ENCODE peak calls at places on chromosomes 12 and 14, in six cellular contexts. A is psoas muscle, M is right cardiac atrium, B is left lung, Z is thoracic aorta, Q is GM12878. P is an unnamed sample.

GRCh38 chr14:81102217-81102616 is 118.5 kb downstream of the GTF2A1 start:
- ATAC-seq in Q (no peak), A (no peak), M (no peak), Z (no peak), B (no peak), P (no peak)

GRCh38 chr14:61417141-61417540 is 95.8 kb downstream of the PRKCH start:
- ATAC-seq in Z (no peak), A (no peak), B (no peak), Q (peak; percentile 18), M (no peak), P (no peak)

GRCh38 chr14:70096866-70097265 is 91.9 kb downstream of the SLC8A3 start:
- ATAC-seq in B (no peak), A (no peak), Q (no peak), M (no peak), Z (no peak), P (no peak)

GRCh38 chr12:51941669-51942455 is 9.6 kb upstream of the ACVR1B start:
- ATAC-seq in Z (no peak), B (peak; percentile 11), Q (no peak), A (peak; percentile 27), M (peak; percentile 25), P (no peak)

GRCh38 chr12:78797201-78797931 is 67.2 kb upstream of the SYT1 start:
- ATAC-seq in A (no peak), Z (no peak), M (no peak), Q (no peak), B (no peak), P (no peak)

GRCh38 chr12:115095073-115095748 is 411.2 kb upstream of the TBX3 start:
- ATAC-seq in M (no peak), Z (no peak), Q (no peak), B (no peak), A (no peak), P (no peak)

GRCh38 chr12:28032811-28033537 is 60.4 kb upstream of the PTHLH start:
- ATAC-seq in M (no peak), A (no peak), Q (no peak), Z (no peak), B (no peak), P (no peak)

GRCh38 chr12:15735837-15736615 is 53.2 kb downstream of the EPS8 start:
- ATAC-seq in Z (no peak), B (no peak), Q (no peak), A (no peak), M (no peak), P (no peak)

GRCh38 chr14:22131749-22132476 is 457.1 kb downstream of the DAD1 start:
- ATAC-seq in M (no peak), Z (no peak), B (no peak), Q (no peak), A (no peak), P (no peak)

GRCh38 chr14:72513994-72514659 is 379.8 kb downstream of the DPF3 start:
- ATAC-seq in B (peak; percentile 15), M (no peak), A (peak; percentile 37), Z (no peak), Q (peak; percentile 40), P (no peak)

GRCh38 chr12:17489452-17489851 is 600.5 kb downstream of the RERGL start:
- ATAC-seq in A (no peak), Q (no peak), Z (no peak), M (no peak), B (no peak), P (no peak)

GRCh38 chr12:116241157-116241772 is 36.2 kb downstream of the MED13L start:
- ATAC-seq in M (no peak), Z (no peak), B (no peak), A (peak; percentile 46), Q (no peak), P (no peak)

GRCh38 chr12:32589165-32589891 is 89.8 kb upstream of the DNM1L start:
- ATAC-seq in B (peak; percentile 42), A (no peak), Q (peak; percentile 65), Z (no peak), M (no peak), P (no peak)

GRCh38 chr14:80565001-80565400 is 353.7 kb upstream of the DIO2 start:
- ATAC-seq in A (no peak), B (no peak), M (no peak), Z (no peak), Q (no peak), P (no peak)

GRCh38 chr14:91660790-91661189 is 71.1 kb downstream of the CATSPERB start:
- ATAC-seq in Q (no peak), Z (no peak), B (no peak), M (no peak), A (no peak), P (no peak)

DNA sequence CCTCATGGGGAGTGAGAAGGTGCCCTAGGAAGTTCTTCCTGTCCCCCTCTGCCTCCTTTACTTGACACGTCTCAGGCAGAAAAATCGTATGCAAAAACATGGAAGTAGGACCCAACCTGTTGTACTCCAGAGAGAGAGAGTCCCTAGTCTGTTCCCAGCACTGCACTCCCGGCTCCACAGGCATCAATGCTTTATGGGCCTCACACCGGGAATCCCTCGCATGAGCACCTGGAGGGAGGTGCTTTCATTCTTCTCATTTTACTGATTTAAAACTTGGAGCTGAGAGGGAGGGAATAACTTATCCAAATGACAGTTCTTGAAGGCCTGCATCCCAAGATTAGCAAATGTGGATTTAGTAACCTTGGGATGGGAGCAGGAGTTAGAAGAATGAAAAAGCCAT is 1101.4 kb downstream of the BCL11B start:
- ATAC-seq in Q (no peak), B (no peak), Z (no peak), M (no peak), A (no peak), P (no peak)
- H3K4me1 ChIP-seq in Q (peaks cover 5% of the 10 kb centered on the region), B (no peaks in the 10 kb centered on the region), Z (no peaks in the 10 kb centered on the region), M (no peaks in the 10 kb centered on the region), A (no peaks in the 10 kb centered on the region), P (no peaks in the 10 kb centered on the region)

GRCh38 chr14:64973026-64973442 is 898 bp upstream of the RAB15 start:
- ATAC-seq in Q (no peak), M (no peak), Z (no peak), A (no peak), B (no peak), P (no peak)
- H3K4me3 ChIP-seq in Q (peak overlapping the region; percentile 66), M (no peak overlapping the region), Z (peak overlapping the region; percentile 83), A (peak overlapping the region; percentile 84), B (no peak overlapping the region), P (no peak overlapping the region)

GRCh38 chr12:12404297-12404696 is 47.4 kb downstream of the BORCS5 start:
- ATAC-seq in Z (no peak), M (no peak), B (no peak), Q (no peak), A (no peak), P (no peak)
- H3K4me1 ChIP-seq in Z (peaks cover 14% of the 10 kb centered on the region), M (peaks cover 1% of the 10 kb centered on the region), B (peaks cover 10% of the 10 kb centered on the region), Q (peaks cover 3% of the 10 kb centered on the region), A (no peaks in the 10 kb centered on the region), P (peaks cover 52% of the 10 kb centered on the region)

DNA sequence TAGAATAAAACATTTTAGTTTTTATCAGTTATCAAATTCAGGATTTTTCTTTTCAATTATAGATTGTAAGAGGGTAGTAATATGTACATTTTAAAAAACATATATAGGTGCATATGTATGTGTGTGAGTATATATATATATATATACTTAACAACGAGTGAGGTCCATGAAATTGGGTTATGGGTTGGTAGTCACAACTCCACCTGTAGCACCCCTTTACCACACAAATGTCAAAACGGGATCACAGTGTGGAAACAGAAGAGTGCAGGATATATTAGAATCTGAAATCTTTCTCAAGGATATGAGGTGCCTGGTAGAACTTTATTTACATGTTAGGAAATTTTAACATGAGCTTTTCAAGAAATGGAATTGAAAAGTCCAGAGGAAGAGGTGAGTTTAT is 31.3 kb downstream of the MIA2 start:
- ATAC-seq in M (no peak), Z (no peak), A (peak; percentile 30), B (no peak), Q (no peak), P (no peak)
- H3K4me3 ChIP-seq in M (peak overlapping the region; percentile 86), Z (peak overlapping the region; percentile 89), A (peak overlapping the region; percentile 95), B (no peak overlapping the region), Q (no peak overlapping the region), P (no peak overlapping the region)

GRCh38 chr14:58752782-58753181 is 115.0 kb downstream of the DACT1 start:
- ATAC-seq in Q (no peak), Z (no peak), B (peak; percentile 66), M (peak; percentile 92), A (peak; percentile 55), P (peak; percentile 64)
- H3K4me1 ChIP-seq in Q (no peaks in the 10 kb centered on the region), Z (peaks cover 20% of the 10 kb centered on the region), B (peaks cover 14% of the 10 kb centered on the region), M (peaks cover 9% of the 10 kb centered on the region), A (peaks cover 4% of the 10 kb centered on the region), P (peaks cover 14% of the 10 kb centered on the region)

GRCh38 chr12:50387487-50387886 is 8.9 kb downstream of the FAM186A start:
- ATAC-seq in Q (no peak), B (no peak), M (no peak), A (no peak), Z (no peak), P (no peak)
- H3K4me3 ChIP-seq in Q (no peak overlapping the region), B (no peak overlapping the region), M (no peak overlapping the region), A (no peak overlapping the region), Z (no peak overlapping the region), P (no peak overlapping the region)

P was measured in gastroesophageal sphincter.